ENCODE peak calls at places on chromosomes 12 and 14, in five cellular contexts. B is GM23248; A is CMK; N is activated naive CD8-positive, alpha-beta T cell treated with anti-CD3 and anti-CD28 coated beads for 36 hours; S is T-helper 2 cell. U is an unnamed sample.

GRCh38 chr12:87849074-87849473 is 180.1 kb downstream of the C12orf50 start:
- DNase-seq in B (no peak), A (no peak), N (no peak), S (no peak), U (no peak)

GRCh38 chr12:54052745-54053624 is 650 bp upstream of the HOXC4 start:
- DNase-seq in B (peak), A (no peak), N (no peak), S (peak), U (no peak)

GRCh38 chr12:23771230-23771949 is 178.1 kb downstream of the SOX5 start:
- DNase-seq in B (no peak), A (no peak), N (no peak), S (no peak), U (no peak)

GRCh38 chr12:118187746-118188390 is 51.9 kb downstream of the PEBP1 start:
- DNase-seq in B (no peak), A (no peak), N (no peak), S (no peak), U (no peak)

GRCh38 chr14:74620497-74620921 is 8.5 kb upstream of the LTBP2 start:
- DNase-seq in B (peak), A (no peak), N (peak), S (peak), U (no peak)

GRCh38 chr14:94340533-94340932 is 17.4 kb upstream of the SERPINA6 start:
- DNase-seq in B (no peak), A (no peak), N (no peak), S (no peak), U (no peak)

GRCh38 chr12:98998697-98999299 is 353.7 kb downstream of the APAF1 start:
- DNase-seq in B (peak), A (no peak), N (no peak), S (peak), U (peak)

GRCh38 chr14:29521526-29522137 is 406.0 kb downstream of the PRKD1 start:
- DNase-seq in B (peak), A (no peak), N (no peak), S (no peak), U (peak)

GRCh38 chr14:64008016-64008415 is 155.2 kb downstream of the SYNE2 start:
- DNase-seq in B (no peak), A (no peak), N (no peak), S (no peak), U (no peak)

GRCh38 chr14:96098309-96098998 is 59.3 kb downstream of the C14orf132 start:
- DNase-seq in B (peak), A (no peak), N (peak), S (peak), U (peak)

GRCh38 chr12:119835068-119835467 is 42.1 kb downstream of the CIT start:
- DNase-seq in B (peak), A (no peak), N (no peak), S (no peak), U (no peak)

GRCh38 chr14:25050494-25051170 is 685 bp upstream of the STXBP6 start:
- DNase-seq in B (peak), A (no peak), N (no peak), S (no peak), U (no peak)